ENCODE peak calls at places on chromosomes 4 and X, in seven cellular contexts. L, Y, M, W, F, P and R are unnamed samples.

GRCh38 chr4:86048426-86048825 is 311.4 kb downstream of the MAPK10 start:
- DNase-seq in W (peak), F (peak), M (peak), Y (no peak), P (no peak), L (no peak), R (peak)

GRCh38 chr4:185165605-185166063 is 22.6 kb downstream of the SLC25A4 start:
- DNase-seq in L (no peak), Y (no peak), W (no peak), P (peak), F (peak), M (peak), R (peak)

GRCh38 chr4:81330018-81330417 is 115.0 kb upstream of the PRKG2 start:
- DNase-seq in F (no peak), W (no peak), P (no peak), Y (no peak), M (no peak), L (no peak), R (no peak)

GRCh38 chr4:19987746-19988145 is 264.0 kb upstream of the SLIT2 start:
- DNase-seq in P (peak), Y (no peak), M (peak), F (peak), W (peak), L (no peak), R (peak)

GRCh38 chrX:7214251-7214650 is 66.3 kb upstream of the PUDP start:
- DNase-seq in M (peak), F (peak), P (no peak), W (no peak), L (no peak), Y (no peak), R (no peak)

GRCh38 chr4:113971706-113972360 is 7.6 kb downstream of the ARSJ start:
- DNase-seq in W (peak), Y (no peak), P (no peak), M (peak), L (no peak), F (peak), R (peak)

GRCh38 chr4:7655549-7656243 is 221.0 kb upstream of the PSAPL1 start:
- DNase-seq in P (no peak), L (no peak), F (no peak), W (no peak), Y (peak), M (no peak), R (peak)

GRCh38 chrX:115968436-115969252 is 201.9 kb upstream of the AGTR2 start:
- DNase-seq in M (no peak), W (peak), Y (peak), P (no peak), L (no peak), F (no peak), R (peak)

GRCh38 chr4:83010111-83010521 is 507 bp downstream of the LIN54 start:
- DNase-seq in M (peak), Y (no peak), L (no peak), F (peak), P (no peak), W (peak), R (peak)

GRCh38 chr4:25925486-25926201 is 11.6 kb downstream of the SMIM20 start:
- DNase-seq in F (peak), M (peak), W (peak), P (no peak), Y (peak), L (no peak), R (no peak)

GRCh38 chrX:23790147-23790497 is 7.1 kb downstream of the SAT1 start:
- DNase-seq in W (no peak), P (no peak), Y (peak), F (no peak), M (no peak), L (no peak), R (no peak)

GRCh38 chr4:141307241-141307689 is 86.6 kb downstream of the ZNF330 start:
- DNase-seq in W (peak), F (peak), P (peak), M (peak), L (peak), Y (peak), R (peak)

GRCh38 chr4:4428966-4429875 is 42.3 kb downstream of the NSG1 start:
- DNase-seq in M (no peak), Y (no peak), W (no peak), L (no peak), P (no peak), F (no peak), R (no peak)

GRCh38 chrX:12390301-12390700 is 252.0 kb downstream of the FRMPD4 start:
- DNase-seq in M (peak), Y (no peak), P (peak), W (peak), F (peak), L (no peak), R (no peak)

GRCh38 chrX:19410259-19410658 is 66.5 kb downstream of the PDHA1 start:
- DNase-seq in W (no peak), Y (no peak), L (no peak), P (no peak), F (no peak), M (no peak), R (no peak)

GRCh38 chr4:24915121-24915922 is 2.5 kb upstream of the CCDC149 start:
- DNase-seq in P (no peak), W (peak), L (no peak), M (no peak), F (no peak), Y (no peak), R (no peak)

GRCh38 chr4:102825261-102826071 is 1.9 kb downstream of the UBE2D3 start:
- DNase-seq in W (peak), P (no peak), F (peak), Y (peak), M (peak), L (no peak), R (peak)

GRCh38 chr4:128349921-128350320 is 62.3 kb upstream of the PGRMC2 start:
- DNase-seq in P (no peak), F (peak), M (no peak), Y (no peak), L (no peak), W (peak), R (peak)

GRCh38 chr4:6709230-6710114 is at the start of gene MRFAP1L1:
- DNase-seq in M (peak), W (peak), F (peak), L (peak), P (peak), Y (peak), R (peak)

GRCh38 chr4:3252831-3253641 is 4.1 kb downstream of the MSANTD1 start:
- DNase-seq in Y (peak), L (no peak), P (no peak), F (no peak), M (no peak), W (no peak), R (no peak)